ENCODE peak calls at places on chromosomes 13 and 19, in nine cellular contexts. T is K562, N is tibial nerve, X is HFFc6, Q is body of pancreas, G is RWPE1, D is cardiac muscle cell, C is GM12865, I is choroid plexus epithelial cell. A is an unnamed sample.

GRCh38 chr19:1263198-1263597 is 5.9 kb upstream of the CIRBP start:
- DNase-seq in T (no peak), N (no peak), X (no peak), Q (no peak), G (no peak), D (no peak), C (no peak), I (no peak), A (no peak)

GRCh38 chr13:42754801-42755513 is 26.4 kb upstream of the FAM216B start:
- DNase-seq in T (no peak), N (no peak), X (no peak), Q (no peak), G (no peak), D (peak), C (no peak), I (peak), A (no peak)

GRCh38 chr19:58007285-58007684 is 4.7 kb upstream of the ZNF606 start:
- DNase-seq in T (peak), N (no peak), X (no peak), Q (no peak), G (no peak), D (no peak), C (no peak), I (peak), A (no peak)

GRCh38 chr13:28984825-28985224 is 164.7 kb downstream of the MTUS2 start:
- DNase-seq in T (no peak), N (no peak), X (no peak), Q (no peak), G (no peak), D (no peak), C (no peak), I (no peak), A (no peak)

GRCh38 chr19:14544977-14545715 is 15.8 kb downstream of the TECR start:
- DNase-seq in T (no peak), N (no peak), X (no peak), Q (peak), G (no peak), D (no peak), C (no peak), I (peak), A (no peak)

GRCh38 chr19:5932146-5932545 is 18.1 kb downstream of the CAPS start:
- DNase-seq in T (no peak), N (no peak), X (no peak), Q (no peak), G (no peak), D (no peak), C (no peak), I (no peak), A (no peak)

GRCh38 chr19:12187625-12188024 is 24.7 kb downstream of the ZNF136 start:
- DNase-seq in T (no peak), N (no peak), X (no peak), Q (no peak), G (no peak), D (no peak), C (no peak), I (no peak), A (no peak)

GRCh38 chr19:3475449-3475848 is 4.9 kb downstream of the SMIM24 start:
- DNase-seq in T (no peak), N (no peak), X (no peak), Q (no peak), G (no peak), D (no peak), C (no peak), I (no peak), A (no peak)

GRCh38 chr13:98585946-98586345 is 9.0 kb upstream of the STK24 start:
- DNase-seq in T (no peak), N (no peak), X (no peak), Q (no peak), G (no peak), D (no peak), C (no peak), I (no peak), A (no peak)

GRCh38 chr13:76813874-76814273 is 72.3 kb downstream of the KCTD12 start:
- DNase-seq in T (no peak), N (no peak), X (no peak), Q (peak), G (no peak), D (no peak), C (no peak), I (no peak), A (no peak)

GRCh38 chr13:97945792-97946419 is 7.6 kb upstream of the IPO5 start:
- DNase-seq in T (no peak), N (no peak), X (peak), Q (no peak), G (no peak), D (no peak), C (no peak), I (no peak), A (no peak)

GRCh38 chr19:49431330-49431749 is 6.2 kb downstream of the GFY start:
- DNase-seq in T (peak), N (no peak), X (no peak), Q (no peak), G (peak), D (no peak), C (no peak), I (no peak), A (no peak)

GRCh38 chr13:31209172-31209818 is 9.5 kb downstream of the B3GLCT start:
- DNase-seq in T (no peak), N (peak), X (no peak), Q (peak), G (no peak), D (peak), C (no peak), I (peak), A (no peak)

GRCh38 chr19:14073232-14073924 is 792 bp downstream of the MISP3 start:
- DNase-seq in T (peak), N (peak), X (peak), Q (peak), G (peak), D (peak), C (peak), I (peak), A (peak)

GRCh38 chr13:112714772-112715569 is 25.1 kb downstream of the ATP11A start:
- DNase-seq in T (no peak), N (no peak), X (peak), Q (no peak), G (no peak), D (no peak), C (peak), I (no peak), A (no peak)

GRCh38 chr13:79405831-79406596 is at the start of gene RBM26:
- DNase-seq in T (peak), N (peak), X (peak), Q (peak), G (peak), D (peak), C (peak), I (peak), A (peak)

GRCh38 chr13:92954746-92955145 is 271.9 kb upstream of the GPC6 start:
- DNase-seq in T (no peak), N (no peak), X (no peak), Q (no peak), G (no peak), D (no peak), C (no peak), I (no peak), A (no peak)

GRCh38 chr13:99275093-99275469 is 16.9 kb upstream of the GPR18 start:
- DNase-seq in T (no peak), N (no peak), X (peak), Q (no peak), G (no peak), D (peak), C (peak), I (peak), A (no peak)

GRCh38 chr19:46493236-46494114 is 2.2 kb downstream of the PNMA8B start:
- DNase-seq in T (no peak), N (no peak), X (no peak), Q (no peak), G (no peak), D (peak), C (no peak), I (peak), A (no peak)

GRCh38 chr13:75385708-75386083 is 96.3 kb downstream of the TBC1D4 start:
- DNase-seq in T (no peak), N (no peak), X (no peak), Q (no peak), G (no peak), D (no peak), C (no peak), I (no peak), A (no peak)

GRCh38 chr13:111329641-111330040 is 9.2 kb downstream of the TEX29 start:
- DNase-seq in T (no peak), N (no peak), X (no peak), Q (no peak), G (no peak), D (no peak), C (no peak), I (no peak), A (no peak)

GRCh38 chr13:93635687-93636086 is 409.1 kb downstream of the GPC6 start:
- DNase-seq in T (no peak), N (peak), X (peak), Q (peak), G (no peak), D (peak), C (no peak), I (peak), A (no peak)

GRCh38 chr13:50891206-50891605 is 18.4 kb upstream of the RNASEH2B start:
- DNase-seq in T (no peak), N (no peak), X (no peak), Q (no peak), G (no peak), D (no peak), C (no peak), I (no peak), A (no peak)

GRCh38 chr19:17052439-17052838 is 22.8 kb downstream of the HAUS8 start:
- DNase-seq in T (peak), N (peak), X (peak), Q (peak), G (peak), D (peak), C (peak), I (peak), A (no peak)
- TF ChIP-seq CTCF in T (peak), N (peak), X (peak), Q (peak), G (peak), D (peak), C (peak), I (peak), A (peak)

DNA sequence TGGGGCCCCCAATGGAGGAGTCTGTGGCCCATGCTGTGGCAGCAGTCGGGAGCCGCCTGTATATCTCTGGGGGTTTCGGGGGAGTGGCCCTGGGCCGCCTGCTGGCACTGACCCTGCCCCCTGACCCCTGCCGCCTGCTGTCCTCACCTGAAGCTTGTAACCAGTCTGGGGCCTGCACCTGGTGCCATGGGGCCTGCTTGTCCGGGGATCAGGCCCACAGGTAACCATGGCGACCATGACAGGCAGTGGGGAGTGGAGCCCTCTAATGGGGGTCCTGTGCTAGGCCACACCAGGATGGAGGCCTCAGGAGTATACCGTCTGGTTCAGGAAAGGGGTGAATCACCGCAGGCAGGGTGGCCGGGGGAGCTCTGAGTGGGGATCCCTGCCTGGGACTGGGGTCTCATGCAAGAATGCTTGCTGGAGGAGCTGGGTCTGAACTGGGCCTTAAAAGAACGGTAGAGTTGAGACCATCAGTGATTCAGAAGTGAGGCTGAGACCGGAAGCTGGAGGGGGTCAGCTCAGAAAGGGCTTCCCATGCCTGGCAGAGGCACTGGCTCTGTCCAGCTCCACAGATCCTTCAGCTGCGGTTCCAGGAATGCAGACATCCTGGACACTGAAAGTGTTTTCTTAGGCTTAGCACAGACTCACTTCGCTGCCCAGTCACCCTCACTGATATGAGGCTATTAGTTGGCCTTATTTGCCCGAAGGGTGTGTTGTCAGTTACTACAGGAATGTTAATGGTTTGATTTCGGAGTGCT is 29.1 kb downstream of the CNFN start:
- DNase-seq in T (peak), N (no peak), X (no peak), Q (no peak), G (no peak), D (no peak), C (no peak), I (no peak), A (no peak)
- TF ChIP-seq CTCF in T (peak), N (no peak), X (no peak), Q (no peak), G (no peak), D (no peak), C (no peak), I (no peak), A (no peak)

GRCh38 chr13:23778007-23778687 is 111.1 kb downstream of the MIPEP start:
- DNase-seq in T (no peak), N (no peak), X (no peak), Q (no peak), G (no peak), D (no peak), C (no peak), I (peak), A (no peak)
- TF ChIP-seq CTCF in T (no peak), N (no peak), X (peak), Q (no peak), G (no peak), D (peak), C (peak), I (peak), A (no peak)

DNA sequence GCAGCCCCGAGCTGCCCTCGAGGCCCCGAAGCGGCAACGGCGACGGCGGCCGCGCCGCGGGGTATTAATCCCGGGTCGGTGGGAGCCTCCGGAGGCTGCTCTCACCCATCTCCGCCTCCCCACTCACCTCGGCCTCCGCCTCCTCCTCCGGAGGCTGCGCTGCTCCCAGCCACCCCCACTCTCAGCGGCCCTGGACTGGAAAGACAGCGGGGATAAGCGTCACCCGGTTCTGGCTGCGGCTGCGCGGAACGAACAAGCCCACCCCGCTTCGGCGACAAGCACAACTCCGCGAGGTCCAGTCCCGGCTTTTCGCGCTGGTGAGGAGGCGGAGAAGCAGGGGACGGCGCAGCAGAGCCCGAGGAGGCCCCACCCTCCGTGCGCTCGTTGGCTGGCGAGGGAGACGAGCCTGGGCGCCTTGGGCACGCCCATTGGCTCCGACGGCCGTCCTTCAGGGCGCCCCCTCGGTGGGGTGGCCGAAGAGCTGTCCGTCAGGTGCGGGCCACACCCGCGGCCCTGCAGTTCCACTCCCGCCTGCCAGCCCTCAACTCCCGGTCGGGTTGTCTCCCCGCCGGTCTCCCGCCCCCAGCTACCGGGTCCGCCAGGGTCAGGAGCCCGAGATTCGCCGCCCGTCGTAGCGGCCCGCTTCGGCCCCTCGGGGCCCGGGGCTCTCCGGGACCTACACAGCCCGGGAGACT is at the start of gene ZMYM5:
- DNase-seq in T (peak), N (peak), X (peak), Q (peak), G (peak), D (peak), C (peak), I (peak), A (peak)
- TF ChIP-seq CTCF in T (no peak), N (no peak), X (no peak), Q (no peak), G (no peak), D (no peak), C (no peak), I (no peak), A (no peak)

GRCh38 chr13:70338608-70339007 is 230.4 kb upstream of the KLHL1 start:
- DNase-seq in T (no peak), N (no peak), X (no peak), Q (no peak), G (no peak), D (no peak), C (no peak), I (no peak), A (no peak)

GRCh38 chr13:70333752-70334151 is 225.5 kb upstream of the KLHL1 start:
- DNase-seq in T (no peak), N (no peak), X (no peak), Q (no peak), G (no peak), D (no peak), C (no peak), I (no peak), A (no peak)

DNA sequence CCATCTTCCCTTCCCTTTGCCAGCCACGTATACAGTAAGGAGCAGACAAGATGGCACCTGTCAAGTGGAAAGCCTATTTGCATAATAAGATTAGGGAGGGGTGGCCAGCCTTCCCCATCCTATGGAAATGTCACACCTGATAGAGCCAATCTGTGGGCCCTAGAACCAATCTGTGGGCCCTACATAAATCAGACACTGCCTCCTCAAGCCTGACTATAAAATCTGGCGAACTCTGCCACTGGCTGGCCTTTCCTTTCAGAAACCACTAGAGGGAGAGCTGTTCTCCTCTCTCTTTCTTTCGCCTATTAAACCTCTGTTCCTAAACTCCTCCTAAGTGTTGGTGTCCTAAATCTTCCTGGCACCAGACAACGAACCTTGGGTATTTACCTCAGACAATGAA is 231.5 kb upstream of the KLHL1 start:
- DNase-seq in T (peak), N (no peak), X (no peak), Q (peak), G (no peak), D (no peak), C (peak), I (peak), A (no peak)
- TF ChIP-seq CTCF in T (no peak), N (peak), X (peak), Q (peak), G (no peak), D (no peak), C (peak), I (peak), A (peak)

GRCh38 chr19:29247912-29248311 is 35.0 kb upstream of the UQCRFS1 start:
- DNase-seq in T (no peak), N (no peak), X (no peak), Q (no peak), G (no peak), D (no peak), C (no peak), I (no peak), A (no peak)
- TF ChIP-seq CTCF in T (no peak), N (no peak), X (no peak), Q (no peak), G (no peak), D (no peak), C (no peak), I (no peak), A (no peak)

A was measured in progenitor cell of endocrine pancreas.